ENCODE peak calls at places on chromosomes 12 and 14, in five cellular contexts. A is mesothelial cell of epicardium, M is activated T-cell treated with anti-CD3 and anti-CD28 coated beads for 24 hours, G is posterior cingulate gyrus, C is NCI-H2081. T is an unnamed sample.

GRCh38 chr12:111024205-111024794 is 103.9 kb upstream of the MYL2 start:
- DNase-seq in A (peak; percentile 79), M (peak; percentile 44), G (peak; percentile 41), C (peak; percentile 7), T (no peak)

GRCh38 chr14:91380610-91381371 is 36.8 kb downstream of the CCDC88C start:
- DNase-seq in A (no peak), M (no peak), G (no peak), C (peak; percentile 72), T (peak; percentile 94)

GRCh38 chr12:6724409-6724797 is 557 bp downstream of the COPS7A start:
- DNase-seq in A (peak; percentile 40), M (no peak), G (no peak), C (no peak), T (no peak)

GRCh38 chr12:2944401-2945047 is 14.7 kb upstream of the TEAD4 start:
- DNase-seq in A (peak; percentile 70), M (peak; percentile 43), G (peak; percentile 72), C (peak; percentile 11), T (no peak)

GRCh38 chr12:86349196-86349595 is 93.0 kb upstream of the MGAT4C start:
- DNase-seq in A (no peak), M (no peak), G (no peak), C (peak; percentile 3), T (no peak)

GRCh38 chr12:49536526-49537195 is 2.2 kb upstream of the KCNH3 start:
- DNase-seq in A (no peak), M (no peak), G (no peak), C (no peak), T (no peak)

GRCh38 chr12:65878540-65878939 is 54.3 kb downstream of the HMGA2 start:
- DNase-seq in A (no peak), M (no peak), G (no peak), C (no peak), T (no peak)

GRCh38 chr12:5027436-5027835 is 16.2 kb upstream of the KCNA5 start:
- DNase-seq in A (no peak), M (no peak), G (no peak), C (no peak), T (no peak)

GRCh38 chr12:105382771-105383632 is 52.5 kb downstream of the C12orf75 start:
- DNase-seq in A (no peak), M (peak; percentile 7), G (no peak), C (peak; percentile 68), T (peak; percentile 8)

GRCh38 chr14:51014625-51015024 is 70.3 kb upstream of the PYGL start:
- DNase-seq in A (no peak), M (no peak), G (no peak), C (no peak), T (no peak)

GRCh38 chr12:41462312-41462711 is 274.2 kb downstream of the PDZRN4 start:
- DNase-seq in A (no peak), M (no peak), G (no peak), C (no peak), T (no peak)

GRCh38 chr12:108063192-108063591 is 65.9 kb upstream of the WSCD2 start:
- DNase-seq in A (no peak), M (no peak), G (no peak), C (no peak), T (no peak)

GRCh38 chr14:51189600-51190376 is 50.3 kb upstream of the TMX1 start:
- DNase-seq in A (no peak), M (no peak), G (no peak), C (no peak), T (no peak)

GRCh38 chr14:101772770-101773169 is 11.3 kb downstream of the PPP2R5C start:
- DNase-seq in A (no peak), M (no peak), G (no peak), C (no peak), T (no peak)

GRCh38 chr12:132429932-132430643 is 59.9 kb upstream of the FBRSL1 start:
- DNase-seq in A (no peak), M (peak; percentile 32), G (no peak), C (peak; percentile 92), T (peak; percentile 91)

GRCh38 chr14:64689292-64689691 is 14.9 kb upstream of the PLEKHG3 start:
- DNase-seq in A (no peak), M (no peak), G (no peak), C (no peak), T (no peak)

GRCh38 chr12:65430571-65431306 is 152.3 kb downstream of the MSRB3 start:
- DNase-seq in A (no peak), M (no peak), G (no peak), C (no peak), T (no peak)

GRCh38 chr12:109802828-109803227 is 30.4 kb downstream of the TRPV4 start:
- DNase-seq in A (no peak), M (no peak), G (no peak), C (no peak), T (no peak)

GRCh38 chr12:112170376-112170775 is 45.0 kb downstream of the TRAFD1 start:
- DNase-seq in A (no peak), M (peak; percentile 7), G (no peak), C (no peak), T (no peak)

GRCh38 chr12:4145990-4146859 is 127.3 kb upstream of the CCND2 start:
- DNase-seq in A (no peak), M (peak; percentile 69), G (no peak), C (no peak), T (no peak)

GRCh38 chr12:82425241-82425640 is 66.9 kb downstream of the METTL25 start:
- DNase-seq in A (no peak), M (no peak), G (no peak), C (no peak), T (no peak)

GRCh38 chr14:33950320-33951182 is at the start of gene EGLN3:
- DNase-seq in A (peak; percentile 90), M (peak; percentile 45), G (peak; percentile 92), C (peak; percentile 75), T (peak; percentile 95)

GRCh38 chr12:3342051-3342450 is 149.0 kb upstream of the PRMT8 start:
- DNase-seq in A (peak; percentile 66), M (no peak), G (peak; percentile 63), C (no peak), T (no peak)

GRCh38 chr14:83485591-83485990 is 1951.9 kb upstream of the SEL1L start:
- DNase-seq in A (no peak), M (no peak), G (no peak), C (no peak), T (no peak)

GRCh38 chr14:105042813-105043212 is 21.9 kb upstream of the CDCA4 start:
- DNase-seq in A (no peak), M (no peak), G (no peak), C (no peak), T (no peak)

GRCh38 chr12:18158774-18159557 is 69.0 kb upstream of the RERGL start:
- DNase-seq in A (no peak), M (peak; percentile 12), G (no peak), C (peak; percentile 11), T (no peak)

GRCh38 chr12:22624573-22624907 is 431 bp upstream of the ETNK1 start:
- DNase-seq in A (no peak), M (no peak), G (no peak), C (no peak), T (no peak)

GRCh38 chr12:8563383-8563782 is 22.7 kb upstream of the CLEC4E start:
- DNase-seq in A (no peak), M (no peak), G (no peak), C (no peak), T (no peak)

GRCh38 chr12:13505224-13505623 is 308.7 kb downstream of the EMP1 start:
- DNase-seq in A (no peak), M (no peak), G (no peak), C (no peak), T (no peak)

GRCh38 chr12:58877243-58877743 is 43.0 kb downstream of the LRIG3 start:
- DNase-seq in A (no peak), M (no peak), G (no peak), C (peak; percentile 57), T (no peak)

GRCh38 chr12:47828008-47828966 is 8.6 kb upstream of the HDAC7 start:
- DNase-seq in A (no peak), M (no peak), G (no peak), C (no peak), T (no peak)

GRCh38 chr14:20490563-20490962 is 14.8 kb upstream of the RNASE10 start:
- DNase-seq in A (no peak), M (no peak), G (no peak), C (no peak), T (no peak)

GRCh38 chr12:6570264-6570887 is 2.3 kb upstream of the NOP2 start:
- DNase-seq in A (no peak), M (peak; percentile 13), G (no peak), C (peak; percentile 23), T (peak; percentile 35)

T was measured in NCI-H2107.